ENCODE peak calls at places on chromosomes 13 and 19, in four cellular contexts. X is GM12878, Y is K562, G is HepG2. H is an unnamed sample.

GRCh38 chr19:42095814-42096230 is 19.9 kb downstream of the ZNF574 start:
- DNase-seq in X (no peak), Y (peak), G (no peak), H (no peak)

GRCh38 chr19:38676023-38676877 is 28.8 kb downstream of the ACTN4 start:
- DNase-seq in X (no peak), Y (peak), G (no peak), H (peak)

GRCh38 chr19:10736916-10737551 is 19.2 kb downstream of the DNM2 start:
- DNase-seq in X (no peak), Y (peak), G (no peak), H (no peak)

GRCh38 chr13:91375119-91375729 is 23.2 kb upstream of the GPC5 start:
- DNase-seq in X (no peak), Y (peak), G (no peak), H (peak)

GRCh38 chr19:7722231-7722651 is 9.7 kb downstream of the CLEC4G start:
- DNase-seq in X (peak), Y (no peak), G (no peak), H (no peak)

GRCh38 chr19:2488942-2489731 is 13.2 kb downstream of the GADD45B start:
- DNase-seq in X (no peak), Y (no peak), G (no peak), H (no peak)

GRCh38 chr19:40006273-40006691 is 9.4 kb downstream of the ZNF546 start:
- DNase-seq in X (no peak), Y (peak), G (no peak), H (peak)

GRCh38 chr19:1254530-1255185 is 6.3 kb downstream of the MIDN start:
- DNase-seq in X (no peak), Y (no peak), G (no peak), H (no peak)

GRCh38 chr19:10550336-10550735 is 6.6 kb downstream of the ATG4D start:
- DNase-seq in X (no peak), Y (no peak), G (no peak), H (no peak)

GRCh38 chr13:51276684-51277083 is 54.5 kb downstream of the FAM124A start:
- DNase-seq in X (no peak), Y (no peak), G (no peak), H (no peak)

GRCh38 chr19:5968431-5969373 is 9.2 kb downstream of the RANBP3 start:
- DNase-seq in X (no peak), Y (peak), G (peak), H (no peak)

GRCh38 chr13:63026285-63026797 is 1610.7 kb upstream of the PCDH20 start:
- DNase-seq in X (no peak), Y (no peak), G (no peak), H (no peak)

GRCh38 chr13:33789757-33790156 is 28.2 kb upstream of the RFC3 start:
- DNase-seq in X (no peak), Y (no peak), G (no peak), H (no peak)

GRCh38 chr19:18170714-18171255 is 2.8 kb upstream of the IFI30 start:
- DNase-seq in X (peak), Y (no peak), G (no peak), H (no peak)

GRCh38 chr13:96041326-96042092 is 11.7 kb downstream of the UGGT2 start:
- DNase-seq in X (no peak), Y (no peak), G (peak), H (no peak)

GRCh38 chr13:111565400-111565799 is 245.0 kb downstream of the TEX29 start:
- DNase-seq in X (no peak), Y (no peak), G (no peak), H (no peak)

GRCh38 chr13:110831437-110832204 is 83.2 kb downstream of the ANKRD10 start:
- DNase-seq in X (no peak), Y (no peak), G (no peak), H (no peak)

GRCh38 chr13:100611678-100612492 is 23.3 kb upstream of the GGACT start:
- DNase-seq in X (no peak), Y (peak), G (no peak), H (no peak)

GRCh38 chr13:20525144-20525600 is 485 bp downstream of the CRYL1 start:
- DNase-seq in X (no peak), Y (peak), G (peak), H (no peak)

GRCh38 chr19:6241680-6242079 is 38.1 kb downstream of the MLLT1 start:
- DNase-seq in X (no peak), Y (no peak), G (peak), H (no peak)

GRCh38 chr13:40026174-40026585 is 370.7 kb downstream of the COG6 start:
- DNase-seq in X (peak), Y (no peak), G (no peak), H (peak)

GRCh38 chr13:108146642-108147041 is 68.7 kb downstream of the LIG4 start:
- DNase-seq in X (no peak), Y (no peak), G (no peak), H (no peak)

GRCh38 chr19:43306097-43306496 is 36.8 kb upstream of the PSG9 start:
- DNase-seq in X (no peak), Y (no peak), G (no peak), H (no peak)

GRCh38 chr13:110131424-110131823 is 175.5 kb downstream of the COL4A1 start:
- DNase-seq in X (no peak), Y (no peak), G (no peak), H (no peak)

GRCh38 chr19:47540748-47541147 is 25.9 kb upstream of the NAPA start:
- DNase-seq in X (no peak), Y (peak), G (peak), H (peak)

GRCh38 chr13:77674802-77675201 is 22.7 kb upstream of the SLAIN1 start:
- DNase-seq in X (no peak), Y (no peak), G (no peak), H (no peak)

GRCh38 chr13:36819811-36820140 is 754 bp downstream of the RFXAP start:
- DNase-seq in X (no peak), Y (peak), G (no peak), H (peak)

GRCh38 chr19:17327654-17328516 is 6.8 kb downstream of the ANO8 start:
- DNase-seq in X (no peak), Y (peak), G (peak), H (no peak)

GRCh38 chr19:55352040-55352439 is 2.5 kb downstream of the COX6B2 start:
- DNase-seq in X (no peak), Y (no peak), G (no peak), H (no peak)

GRCh38 chr19:46350029-46350757 is 3.3 kb downstream of the PPP5C start:
- DNase-seq in X (no peak), Y (peak), G (no peak), H (no peak)

GRCh38 chr13:46355088-46355468 is 32.0 kb downstream of the RUBCNL start:
- DNase-seq in X (no peak), Y (no peak), G (no peak), H (no peak)

GRCh38 chr19:41871573-41872383 is 5.3 kb upstream of the CD79A start:
- DNase-seq in X (peak), Y (peak), G (no peak), H (no peak)

GRCh38 chr19:42323473-42323851 is 2.0 kb upstream of the MEGF8 start:
- DNase-seq in X (no peak), Y (no peak), G (no peak), H (no peak)

GRCh38 chr19:1610579-1610978 is 5.3 kb upstream of the UQCR11 start:
- DNase-seq in X (no peak), Y (no peak), G (no peak), H (no peak)

GRCh38 chr13:80100636-80101035 is 240.3 kb downstream of the SPRY2 start:
- DNase-seq in X (no peak), Y (no peak), G (no peak), H (peak)

GRCh38 chr19:4717191-4717965 is 6.3 kb downstream of the DPP9 start:
- DNase-seq in X (no peak), Y (no peak), G (peak), H (peak)
- TF ChIP-seq RFX5 in X (no peak), Y (no peak), G (no peak), H (no peak)

GRCh38 chr19:31402931-31403330 is 53.7 kb upstream of the TSHZ3 start:
- DNase-seq in X (no peak), Y (no peak), G (no peak), H (no peak)

GRCh38 chr19:31413353-31413752 is 64.1 kb upstream of the TSHZ3 start:
- DNase-seq in X (no peak), Y (no peak), G (no peak), H (no peak)

GRCh38 chr19:31406106-31406505 is 56.9 kb upstream of the TSHZ3 start:
- DNase-seq in X (no peak), Y (no peak), G (no peak), H (no peak)

DNA sequence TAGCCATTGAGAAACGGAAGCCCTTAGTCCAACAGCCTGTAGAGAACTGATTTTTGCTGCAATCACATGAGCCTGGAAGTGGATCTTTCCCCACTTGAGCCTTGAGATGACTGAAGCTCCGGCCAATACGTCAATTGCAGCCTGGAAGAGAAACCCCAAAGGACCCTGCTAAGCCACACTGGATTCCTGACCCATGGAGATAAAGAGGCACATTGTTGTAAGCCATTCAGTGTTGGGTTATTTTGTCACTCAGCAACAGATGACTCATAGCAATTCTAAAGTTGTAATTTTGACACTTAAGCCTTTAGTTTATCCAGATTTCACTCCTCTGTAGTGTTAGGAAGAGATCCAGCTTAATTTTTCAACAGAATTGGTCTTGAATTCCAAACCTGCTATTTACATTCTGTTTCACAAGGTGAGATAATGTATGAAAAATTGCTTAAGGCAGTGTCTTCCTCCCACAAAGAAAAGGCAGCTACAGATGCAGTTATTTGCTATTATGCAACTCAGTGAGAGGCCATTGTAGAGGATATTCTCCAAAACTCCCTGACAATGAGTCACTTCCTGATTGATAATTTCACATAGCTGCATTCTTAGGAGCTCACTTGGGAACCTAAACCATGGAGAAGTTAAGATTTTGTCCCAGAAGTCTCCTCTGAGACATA is 59.4 kb upstream of the TSHZ3 start:
- DNase-seq in X (no peak), Y (peak), G (no peak), H (peak)
- TF ChIP-seq MXI1 in X (no peak), Y (no peak), G (no peak), H (no peak)

GRCh38 chr19:49544154-49544553 is 16.4 kb downstream of the RCN3 start:
- DNase-seq in X (no peak), Y (no peak), G (no peak), H (no peak)

GRCh38 chr19:49551531-49551930 is 23.7 kb downstream of the RCN3 start:
- DNase-seq in X (no peak), Y (no peak), G (no peak), H (no peak)

GRCh38 chr19:49543032-49543431 is 15.2 kb downstream of the RCN3 start:
- DNase-seq in X (no peak), Y (no peak), G (no peak), H (no peak)

GRCh38 chr19:49549045-49549444 is 21.2 kb downstream of the RCN3 start:
- DNase-seq in X (no peak), Y (no peak), G (no peak), H (no peak)

DNA sequence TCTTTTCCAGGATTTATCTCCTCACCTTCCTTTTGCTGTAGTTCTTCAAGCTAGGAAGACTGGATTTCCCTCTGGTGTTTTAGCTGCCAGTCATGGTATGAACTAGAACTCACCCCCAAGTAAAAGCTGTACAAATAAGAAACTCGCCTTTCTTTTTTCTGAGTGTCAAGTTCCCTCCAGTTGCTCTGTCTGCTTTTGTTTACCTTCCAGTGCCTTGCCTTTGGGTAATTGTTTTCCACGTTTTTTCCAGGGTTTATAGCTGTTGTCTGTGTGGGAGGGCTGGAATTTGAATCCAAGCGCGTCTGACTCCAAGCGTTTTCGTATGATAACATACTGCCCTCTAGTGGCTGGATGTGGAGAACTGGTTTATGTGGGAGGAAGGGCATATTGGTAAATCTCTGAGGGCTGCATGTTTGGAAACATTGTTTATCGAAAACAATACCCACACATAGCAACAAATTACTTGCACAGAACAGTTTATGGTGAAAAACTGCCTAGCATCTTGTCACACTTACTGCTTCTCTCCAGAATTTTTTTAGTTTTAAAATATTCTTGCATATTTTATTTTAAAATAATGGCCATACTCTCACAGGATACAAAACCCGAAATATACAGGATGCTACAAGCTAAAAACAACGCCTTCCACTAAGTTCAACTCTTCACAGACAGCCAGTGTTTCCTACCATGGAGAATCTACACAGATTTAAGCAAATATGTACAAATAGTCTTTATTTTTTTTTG is 19.2 kb downstream of the RCN3 start:
- DNase-seq in X (peak), Y (peak), G (peak), H (peak)
- TF ChIP-seq BHLHE40 in X (peak), Y (no peak), G (no peak), H (no peak)

DNA sequence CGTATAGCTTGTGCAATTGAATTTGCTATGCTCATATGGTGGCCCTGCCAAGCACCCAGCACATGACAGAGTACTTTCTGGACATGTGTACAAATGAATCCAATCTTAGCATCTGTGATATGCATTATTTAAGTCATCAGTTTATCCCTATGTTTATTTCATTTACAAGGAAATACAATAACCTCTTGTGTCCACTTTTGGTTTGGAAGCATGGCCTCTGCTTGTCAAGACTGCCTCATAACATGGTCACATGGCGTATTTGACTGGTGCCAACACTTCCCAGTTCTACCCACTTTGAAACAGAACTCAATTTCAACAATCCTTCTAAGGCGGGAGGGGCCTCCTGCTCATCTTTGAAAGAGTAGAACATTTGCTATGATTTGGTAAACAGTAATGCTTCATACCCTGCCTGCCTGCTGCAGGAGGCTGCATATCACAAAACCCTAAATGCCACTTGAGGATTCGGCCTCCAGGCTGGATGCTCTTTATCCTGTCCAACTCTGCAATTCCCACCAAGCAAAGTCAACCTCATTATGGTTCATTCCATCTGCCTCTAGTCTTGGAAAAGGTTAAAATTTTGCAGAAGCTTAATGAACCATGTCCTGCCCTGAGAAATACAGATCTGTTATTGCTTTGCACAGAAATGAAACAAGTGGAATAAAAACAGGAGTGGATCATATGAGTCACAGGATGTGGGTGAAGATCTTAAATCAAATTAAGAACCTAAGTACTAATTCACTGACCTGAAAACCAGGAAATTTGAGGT is 151.3 kb downstream of the CYSLTR2 start:
- DNase-seq in X (no peak), Y (no peak), G (no peak), H (no peak)
- TF ChIP-seq RFX5 in X (no peak), Y (no peak), G (no peak), H (no peak)

GRCh38 chr13:106314417-106314816 is 221.0 kb downstream of the EFNB2 start:
- DNase-seq in X (no peak), Y (no peak), G (no peak), H (no peak)
- TF ChIP-seq MXI1 in X (no peak), Y (no peak), G (no peak), H (no peak)

DNA sequence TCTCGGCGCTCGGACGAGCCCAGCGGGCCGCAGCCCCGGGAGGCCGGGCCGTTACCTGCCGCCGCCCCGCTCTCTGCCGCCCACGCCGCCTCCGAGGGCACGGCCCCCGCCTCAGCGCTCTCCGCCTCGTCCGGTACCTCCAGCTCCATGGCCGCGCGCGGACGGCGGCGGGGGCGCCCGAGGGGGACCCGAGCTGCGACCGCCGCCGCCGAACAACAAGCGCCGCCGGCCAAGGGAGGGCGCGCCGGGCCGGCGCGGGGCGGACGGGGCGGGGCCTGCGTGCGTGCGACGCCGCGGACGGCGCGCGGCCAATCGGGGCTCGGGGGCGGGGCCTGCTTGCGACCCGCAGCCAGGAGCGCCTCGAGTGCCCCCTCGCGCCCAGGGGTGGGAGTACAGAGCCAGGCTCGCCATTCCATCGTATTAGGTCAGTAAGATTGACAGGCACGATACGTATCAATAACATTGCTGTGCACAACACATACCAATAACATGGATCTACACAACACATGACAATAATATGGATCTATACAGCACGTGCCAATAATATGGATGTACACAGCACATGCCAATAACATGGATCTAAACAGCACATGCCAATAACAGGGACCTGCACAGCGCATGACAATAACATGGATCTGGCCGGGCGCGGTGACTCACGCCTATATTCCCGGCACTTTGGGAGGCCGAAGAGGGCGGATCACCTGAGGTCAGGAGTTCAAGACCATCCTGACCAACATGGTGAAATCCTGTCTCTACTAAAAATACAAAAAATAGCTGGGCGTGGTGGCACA is at the start of gene PIP5K1C:
- DNase-seq in X (peak), Y (peak), G (peak), H (peak)
- TF ChIP-seq BHLHE40 in X (no peak), Y (no peak), G (peak), H (no peak)

GRCh38 chr13:64591981-64592380 is 2638.2 kb downstream of the PCDH9 start:
- DNase-seq in X (no peak), Y (no peak), G (no peak), H (peak)
- TF ChIP-seq RFX5 in X (no peak), Y (no peak), G (no peak), H (no peak)

GRCh38 chr13:99136427-99136954 is 64.2 kb upstream of the UBAC2 start:
- DNase-seq in X (no peak), Y (no peak), G (no peak), H (no peak)
- TF ChIP-seq MXI1 in X (no peak), Y (no peak), G (no peak), H (no peak)

H was measured in IMR-90.